ENCODE peak calls at places on chromosomes 2 and 18, in four cellular contexts. A is IMR-90; E is activated T-helper 1 cell treated with Interleukin-2 at 50 U/mL for 16 hours; D is stimulated activated CD4-positive, alpha-beta T cell treated with anti-CD3 and anti-CD28 coated beads, Interleukin-1b, Interleukin-23, amount 100 ng/mL, for 24 hours. U is an unnamed sample.

GRCh38 chr2:120225549-120226065 is 2.4 kb upstream of the TMEM185B start:
- DNase-seq in A (no peak), E (no peak), D (no peak), U (no peak)

GRCh38 chr2:8456149-8457091 is 225.4 kb upstream of the ID2 start:
- DNase-seq in A (no peak), E (no peak), D (peak; percentile 17), U (no peak)

GRCh38 chr18:3526421-3527354 is 76.7 kb downstream of the TGIF1 start:
- DNase-seq in A (peak; percentile 85), E (no peak), D (no peak), U (peak; percentile 59)

GRCh38 chr2:24372033-24372432 is 11.7 kb upstream of the ITSN2 start:
- DNase-seq in A (no peak), E (no peak), D (no peak), U (no peak)

GRCh38 chr18:54679318-54680149 is 88.5 kb downstream of the DYNAP start:
- DNase-seq in A (peak; percentile 83), E (no peak), D (no peak), U (peak; percentile 93)

GRCh38 chr2:199460101-199460671 is 2.4 kb upstream of the SATB2 start:
- DNase-seq in A (peak; percentile 43), E (no peak), D (no peak), U (peak; percentile 54)

GRCh38 chr2:223123859-223124610 is 72.0 kb downstream of the KCNE4 start:
- DNase-seq in A (peak; percentile 22), E (no peak), D (no peak), U (peak; percentile 61)

GRCh38 chr2:190123956-190124355 is 61.4 kb upstream of the MSTN start:
- DNase-seq in A (peak; percentile 83), E (no peak), D (no peak), U (peak; percentile 61)

GRCh38 chr18:47893939-47894699 is 36.3 kb downstream of the SMAD2 start:
- DNase-seq in A (peak; percentile 10), E (no peak), D (no peak), U (peak; percentile 26)

GRCh38 chr2:74560591-74560990 is 6.1 kb downstream of the DOK1 start:
- DNase-seq in A (no peak), E (no peak), D (no peak), U (no peak)

GRCh38 chr18:65753520-65753919 is 2.7 kb downstream of the CDH7 start:
- DNase-seq in A (no peak), E (no peak), D (no peak), U (peak; percentile 1)

U was measured in fibroblast of pulmonary artery.